ENCODE peak calls at places on chromosomes 6 and 20, in four cellular contexts. V is CD8-positive, alpha-beta T cell; T is A549; S is cardiac fibroblast. H is an unnamed sample.

GRCh38 chr6:3211681-3212080 is 15.8 kb downstream of the TUBB2B start:
- DNase-seq in V (no peak), S (no peak), T (no peak), H (no peak)

GRCh38 chr6:27501187-27501586 is 28.3 kb upstream of the ZNF184 start:
- DNase-seq in T (no peak), S (no peak), V (no peak), H (no peak)

GRCh38 chr6:87918461-87918941 is 129.1 kb upstream of the SPACA1 start:
- DNase-seq in S (no peak), V (no peak), T (no peak), H (no peak)

GRCh38 chr20:39458452-39458851 is 496.3 kb downstream of the DHX35 start:
- DNase-seq in T (no peak), S (no peak), V (no peak), H (no peak)

GRCh38 chr6:125346143-125346925 is 44.6 kb upstream of the HDDC2 start:
- DNase-seq in V (no peak), S (peak; percentile 10), T (no peak), H (no peak)

GRCh38 chr6:1094306-1094705 is 217.6 kb upstream of the FOXQ1 start:
- DNase-seq in S (no peak), V (no peak), T (no peak), H (no peak)

GRCh38 chr6:116371384-116372209 is 850 bp downstream of the DSE start:
- DNase-seq in S (peak; percentile 93), T (peak; percentile 73), V (no peak), H (peak; percentile 87)

GRCh38 chr6:81491486-81492101 is 260.9 kb downstream of the TENT5A start:
- DNase-seq in S (no peak), V (no peak), T (no peak), H (no peak)

GRCh38 chr6:161365633-161366032 is 91.8 kb upstream of the AGPAT4 start:
- DNase-seq in S (no peak), T (no peak), V (no peak), H (no peak)

GRCh38 chr6:83270971-83271714 is 78.0 kb downstream of the RWDD2A start:
- DNase-seq in T (no peak), V (no peak), S (peak; percentile 81), H (peak; percentile 25)

GRCh38 chr6:74357329-74357728 is 661.3 kb downstream of the CD109 start:
- DNase-seq in V (no peak), T (no peak), S (peak; percentile 64), H (no peak)

GRCh38 chr6:108699290-108700041 is 138.7 kb downstream of the FOXO3 start:
- DNase-seq in S (no peak), V (no peak), T (no peak), H (no peak)

GRCh38 chr6:149459761-149460160 is 25.1 kb downstream of the ZC3H12D start:
- DNase-seq in S (peak; percentile 62), V (no peak), T (no peak), H (no peak)

GRCh38 chr6:127547215-127547614 is 28.1 kb upstream of the MTCL3 start:
- DNase-seq in S (peak; percentile 32), V (no peak), T (no peak), H (no peak)

GRCh38 chr20:8812818-8813217 is 256.1 kb upstream of the PLCB4 start:
- DNase-seq in V (no peak), T (no peak), S (no peak), H (no peak)

GRCh38 chr20:31543966-31544598 is 29.8 kb downstream of the HM13 start:
- DNase-seq in T (no peak), S (peak; percentile 92), V (no peak), H (peak; percentile 97)

DNA sequence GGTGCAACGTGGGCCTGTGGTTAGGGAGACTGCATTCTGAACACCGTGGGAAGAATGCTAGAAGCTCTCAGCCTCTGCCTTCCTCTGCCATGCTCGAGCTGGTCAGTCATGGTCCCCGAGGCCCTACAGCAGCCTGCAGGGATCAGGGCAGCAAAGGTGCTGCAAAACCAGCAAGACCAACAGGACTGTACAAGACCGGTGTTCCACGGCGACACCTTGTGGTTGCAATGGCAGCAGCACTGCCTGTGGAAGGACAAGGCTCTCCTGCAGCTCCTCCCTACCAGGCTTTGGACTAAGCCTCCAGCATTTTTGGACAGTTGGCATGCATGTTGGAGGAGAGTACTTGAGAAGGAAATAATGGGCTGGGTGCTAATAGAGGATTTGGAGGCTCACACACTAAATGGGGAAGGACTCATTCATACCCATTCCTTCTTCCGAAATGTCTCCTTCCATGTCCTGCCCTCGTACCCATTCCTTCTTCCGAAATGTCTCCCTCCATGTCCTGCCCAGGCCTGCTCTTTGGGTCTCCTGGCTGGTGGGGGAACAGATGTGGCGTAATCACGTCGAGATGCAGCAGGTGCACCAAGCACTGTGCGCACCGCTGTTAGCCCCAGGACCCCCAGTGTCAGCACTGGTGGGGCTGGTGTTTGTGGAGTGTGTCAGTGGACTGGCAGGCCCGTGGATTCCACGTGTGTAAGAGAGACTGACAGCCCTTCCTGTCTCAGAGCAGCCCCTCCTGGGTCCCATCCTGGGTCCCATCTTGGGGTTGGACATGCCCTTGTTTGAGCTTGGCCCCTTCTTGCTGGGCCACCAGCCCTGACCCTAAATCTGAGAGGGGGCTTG is 18.6 kb upstream of the MYT1 start:
- DNase-seq in S (no peak), T (no peak), V (no peak), H (no peak)
- TF ChIP-seq CTCF in S (peak; percentile 24), T (no peak), V (no peak), H (no peak)

GRCh38 chr6:139252018-139252390 is 39.8 kb downstream of the TXLNB start:
- DNase-seq in T (no peak), V (no peak), S (no peak), H (no peak)
- TF ChIP-seq CTCF in T (no peak), V (no peak), S (no peak), H (no peak)

GRCh38 chr20:25692499-25692898 is 4.2 kb downstream of the ZNF337 start:
- DNase-seq in T (no peak), S (no peak), V (no peak), H (no peak)

GRCh38 chr20:25699914-25700313 is 3.3 kb upstream of the ZNF337 start:
- DNase-seq in T (no peak), S (peak; percentile 46), V (no peak), H (no peak)

GRCh38 chr20:25697132-25697446 is 436 bp upstream of the ZNF337 start:
- DNase-seq in T (no peak), V (no peak), S (no peak), H (no peak)

GRCh38 chr20:25695532-25696383 is 895 bp downstream of the ZNF337 start:
- DNase-seq in T (no peak), S (peak; percentile 21), V (no peak), H (no peak)

GRCh38 chr20:25696384-25697131 is at the start of gene ZNF337:
- DNase-seq in S (peak; percentile 95), T (peak; percentile 95), V (peak; percentile 88), H (peak; percentile 85)
- TF ChIP-seq CTCF in S (no peak), T (no peak), V (no peak), H (peak; percentile 12)

GRCh38 chr6:148212366-148212765 is 130.3 kb upstream of the SASH1 start:
- DNase-seq in V (no peak), S (no peak), T (no peak), H (no peak)

GRCh38 chr6:148218542-148219258 is 123.9 kb upstream of the SASH1 start:
- DNase-seq in V (no peak), S (no peak), T (no peak), H (no peak)

GRCh38 chr6:148221580-148221979 is 121.1 kb upstream of the SASH1 start:
- DNase-seq in V (no peak), T (no peak), S (no peak), H (no peak)

GRCh38 chr6:148217921-148218320 is 124.7 kb upstream of the SASH1 start:
- DNase-seq in S (no peak), V (no peak), T (no peak), H (no peak)

DNA sequence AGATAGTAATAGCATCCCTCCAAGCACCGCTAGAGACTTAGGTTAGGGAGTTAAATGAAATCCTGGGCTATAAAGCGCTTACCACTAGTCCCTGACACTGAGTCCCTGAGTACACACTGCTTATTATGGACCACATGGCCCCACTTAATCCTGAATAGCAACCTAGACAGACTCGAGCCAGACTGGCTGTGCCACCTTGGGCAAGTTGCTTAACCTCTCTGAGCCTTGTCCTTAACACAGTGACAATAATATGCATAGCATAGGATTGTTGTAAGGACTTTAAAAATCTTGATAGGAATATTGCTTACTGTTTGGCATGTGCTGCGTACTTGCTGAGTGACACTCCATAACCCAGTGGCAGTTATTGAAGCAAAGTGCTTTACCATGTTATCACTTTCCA is 125.6 kb upstream of the SASH1 start:
- DNase-seq in T (no peak), S (no peak), V (no peak), H (no peak)
- TF ChIP-seq CTCF in T (no peak), S (no peak), V (no peak), H (no peak)

GRCh38 chr6:107418118-107418517 is 41.2 kb downstream of the PDSS2 start:
- DNase-seq in S (peak; percentile 51), V (no peak), T (peak; percentile 3), H (no peak)
- TF ChIP-seq CTCF in S (peak; percentile 76), V (no peak), T (no peak), H (peak; percentile 50)

GRCh38 chr6:30990422-30991086 is 7.0 kb downstream of the MUC21 start:
- DNase-seq in S (no peak), V (no peak), T (no peak), H (no peak)
- TF ChIP-seq CTCF in S (no peak), V (no peak), T (no peak), H (no peak)

GRCh38 chr6:136334465-136334846 is 44.8 kb upstream of the BCLAF1 start:
- DNase-seq in S (no peak), V (no peak), T (no peak), H (no peak)

GRCh38 chr6:136333824-136334464 is 44.3 kb upstream of the BCLAF1 start:
- DNase-seq in S (no peak), V (no peak), T (no peak), H (no peak)

GRCh38 chr6:136337606-136338005 is 48.0 kb upstream of the BCLAF1 start:
- DNase-seq in V (no peak), S (no peak), T (no peak), H (no peak)

GRCh38 chr6:136335736-136336362 is 46.2 kb upstream of the BCLAF1 start:
- DNase-seq in T (no peak), V (no peak), S (no peak), H (no peak)

GRCh38 chr6:136334853-136335252 is 45.2 kb upstream of the BCLAF1 start:
- DNase-seq in V (no peak), T (no peak), S (no peak), H (no peak)
- TF ChIP-seq CTCF in V (no peak), T (no peak), S (no peak), H (peak; percentile 11)

GRCh38 chr6:67694127-67694526 is 941.0 kb upstream of the ADGRB3 start:
- DNase-seq in T (no peak), S (no peak), V (no peak), H (no peak)
- TF ChIP-seq CTCF in T (no peak), S (peak; percentile 2), V (no peak), H (peak; percentile 23)

DNA sequence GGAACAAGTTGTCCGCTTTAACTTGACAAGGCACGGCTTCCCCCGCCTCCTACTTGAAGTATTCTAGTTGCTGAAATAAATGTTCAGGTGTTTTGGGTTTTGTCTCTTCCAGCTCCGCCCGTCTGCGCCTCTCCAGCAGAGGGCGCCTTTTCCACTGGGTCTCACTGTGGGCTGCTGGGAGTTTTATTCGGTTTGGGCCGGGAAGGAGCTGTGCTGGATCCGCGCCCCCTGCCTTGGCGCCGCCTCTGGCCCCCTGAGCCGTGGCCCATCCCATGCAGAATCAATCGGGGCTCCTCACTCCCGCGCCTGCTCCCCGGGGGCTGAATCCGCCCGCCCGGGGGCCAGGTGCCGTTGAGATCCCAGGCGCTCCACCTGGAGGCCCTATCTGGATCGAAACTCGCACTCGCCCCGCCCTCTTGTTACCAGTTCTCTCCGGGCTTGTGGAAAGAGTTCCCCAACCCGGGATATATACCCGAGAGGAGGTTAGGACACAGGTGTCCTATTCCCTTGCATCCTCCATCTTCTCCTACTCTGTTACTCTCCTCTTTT is 51.0 kb upstream of the TCF21 start:
- DNase-seq in S (peak; percentile 64), V (peak; percentile 32), T (peak; percentile 28), H (no peak)
- TF ChIP-seq CTCF in S (peak; percentile 73), V (peak; percentile 49), T (peak; percentile 89), H (peak; percentile 77)